ENCODE peak calls at places on chromosomes 13 and 19, in seven cellular contexts. One of them, this sample, is unnamed.

GRCh38 chr19:44890366-44891015 is 563 bp upstream of the TOMM40 start:
- DNase-seq in cardiac muscle cell: peak
- DNase-seq in astrocyte: peak
- DNase-seq in HFF-Myc: peak
- DNase-seq in endothelial cell: no peak
- DNase-seq in left ventricle myocardium inferior: no peak
- DNase-seq in H9: peak
- DNase-seq in this sample: peak

GRCh38 chr13:59728896-59729545 is 434.7 kb downstream of the DIAPH3 start:
- DNase-seq in left ventricle myocardium inferior: no peak
- DNase-seq in endothelial cell: no peak
- DNase-seq in astrocyte: no peak
- DNase-seq in HFF-Myc: no peak
- DNase-seq in cardiac muscle cell: no peak
- DNase-seq in H9: no peak
- DNase-seq in this sample: no peak

GRCh38 chr13:38759390-38759789 is 72.5 kb downstream of the FREM2 start:
- DNase-seq in cardiac muscle cell: no peak
- DNase-seq in endothelial cell: no peak
- DNase-seq in H9: no peak
- DNase-seq in astrocyte: no peak
- DNase-seq in left ventricle myocardium inferior: no peak
- DNase-seq in HFF-Myc: no peak
- DNase-seq in this sample: no peak

GRCh38 chr19:15612342-15612741 is 2.7 kb upstream of the CYP4F8 start:
- DNase-seq in H9: no peak
- DNase-seq in endothelial cell: no peak
- DNase-seq in astrocyte: no peak
- DNase-seq in left ventricle myocardium inferior: no peak
- DNase-seq in HFF-Myc: no peak
- DNase-seq in cardiac muscle cell: no peak
- DNase-seq in this sample: no peak

GRCh38 chr19:15479391-15480345 is at the start of gene PGLYRP2:
- DNase-seq in endothelial cell: no peak
- DNase-seq in cardiac muscle cell: peak
- DNase-seq in left ventricle myocardium inferior: no peak
- DNase-seq in astrocyte: no peak
- DNase-seq in H9: peak
- DNase-seq in HFF-Myc: no peak
- DNase-seq in this sample: peak

GRCh38 chr13:101552797-101553196 is 100.3 kb downstream of the ITGBL1 start:
- DNase-seq in H9: no peak
- DNase-seq in HFF-Myc: no peak
- DNase-seq in endothelial cell: no peak
- DNase-seq in left ventricle myocardium inferior: no peak
- DNase-seq in astrocyte: peak
- DNase-seq in cardiac muscle cell: peak
- DNase-seq in this sample: peak

GRCh38 chr19:45322311-45322710 is 364 bp downstream of the CKM start:
- DNase-seq in endothelial cell: no peak
- DNase-seq in cardiac muscle cell: no peak
- DNase-seq in H9: no peak
- DNase-seq in astrocyte: no peak
- DNase-seq in left ventricle myocardium inferior: no peak
- DNase-seq in HFF-Myc: no peak
- DNase-seq in this sample: no peak

GRCh38 chr13:73733691-73734090 is 400.5 kb downstream of the KLF12 start:
- DNase-seq in H9: no peak
- DNase-seq in HFF-Myc: no peak
- DNase-seq in astrocyte: no peak
- DNase-seq in left ventricle myocardium inferior: no peak
- DNase-seq in endothelial cell: no peak
- DNase-seq in cardiac muscle cell: no peak
- DNase-seq in this sample: no peak

GRCh38 chr13:50126378-50127016 is 111.3 kb downstream of the KCNRG start:
- DNase-seq in left ventricle myocardium inferior: no peak
- DNase-seq in H9: peak
- DNase-seq in endothelial cell: no peak
- DNase-seq in HFF-Myc: no peak
- DNase-seq in cardiac muscle cell: peak
- DNase-seq in astrocyte: no peak
- DNase-seq in this sample: peak

GRCh38 chr19:42201489-42202289 is 15.8 kb downstream of the DEDD2 start:
- DNase-seq in astrocyte: no peak
- DNase-seq in cardiac muscle cell: no peak
- DNase-seq in left ventricle myocardium inferior: peak
- DNase-seq in H9: no peak
- DNase-seq in HFF-Myc: no peak
- DNase-seq in endothelial cell: no peak
- DNase-seq in this sample: no peak

GRCh38 chr19:33797821-33798633 is 1.4 kb downstream of the KCTD15 start:
- DNase-seq in cardiac muscle cell: peak
- DNase-seq in left ventricle myocardium inferior: peak
- DNase-seq in endothelial cell: peak
- DNase-seq in H9: peak
- DNase-seq in HFF-Myc: no peak
- DNase-seq in astrocyte: peak
- DNase-seq in this sample: peak

GRCh38 chr13:99601535-99601934 is 100.3 kb downstream of the TM9SF2 start:
- DNase-seq in H9: no peak
- DNase-seq in HFF-Myc: no peak
- DNase-seq in cardiac muscle cell: no peak
- DNase-seq in left ventricle myocardium inferior: no peak
- DNase-seq in endothelial cell: no peak
- DNase-seq in astrocyte: no peak
- DNase-seq in this sample: no peak

GRCh38 chr19:18961767-18962423 is 20.9 kb upstream of the HOMER3 start:
- DNase-seq in left ventricle myocardium inferior: no peak
- DNase-seq in endothelial cell: no peak
- DNase-seq in cardiac muscle cell: no peak
- DNase-seq in HFF-Myc: no peak
- DNase-seq in astrocyte: no peak
- DNase-seq in H9: peak
- DNase-seq in this sample: no peak

GRCh38 chr19:50874185-50874584 is 946 bp downstream of the KLK2 start:
- DNase-seq in cardiac muscle cell: no peak
- DNase-seq in HFF-Myc: no peak
- DNase-seq in H9: no peak
- DNase-seq in endothelial cell: no peak
- DNase-seq in left ventricle myocardium inferior: no peak
- DNase-seq in astrocyte: no peak
- DNase-seq in this sample: no peak
- TF ChIP-seq CTCF in cardiac muscle cell: no peak
- TF ChIP-seq CTCF in HFF-Myc: no peak
- TF ChIP-seq CTCF in H9: no peak
- TF ChIP-seq CTCF in endothelial cell: no peak
- TF ChIP-seq CTCF in left ventricle myocardium inferior: no peak
- TF ChIP-seq CTCF in astrocyte: no peak
- TF ChIP-seq CTCF in this sample: no peak

GRCh38 chr19:13153627-13154240 is 3.5 kb downstream of the IER2 start:
- DNase-seq in astrocyte: peak
- DNase-seq in H9: no peak
- DNase-seq in HFF-Myc: no peak
- DNase-seq in endothelial cell: peak
- DNase-seq in left ventricle myocardium inferior: no peak
- DNase-seq in cardiac muscle cell: peak
- DNase-seq in this sample: peak

GRCh38 chr19:13155472-13156284 is 5.5 kb downstream of the IER2 start:
- DNase-seq in H9: peak
- DNase-seq in left ventricle myocardium inferior: peak
- DNase-seq in astrocyte: peak
- DNase-seq in HFF-Myc: no peak
- DNase-seq in endothelial cell: peak
- DNase-seq in cardiac muscle cell: peak
- DNase-seq in this sample: peak

GRCh38 chr19:13154241-13154778 is 4.1 kb downstream of the IER2 start:
- DNase-seq in cardiac muscle cell: peak
- DNase-seq in astrocyte: peak
- DNase-seq in endothelial cell: peak
- DNase-seq in left ventricle myocardium inferior: peak
- DNase-seq in HFF-Myc: no peak
- DNase-seq in H9: peak
- DNase-seq in this sample: peak

GRCh38 chr19:13152854-13153626 is 2.8 kb downstream of the IER2 start:
- DNase-seq in cardiac muscle cell: peak
- DNase-seq in H9: peak
- DNase-seq in endothelial cell: peak
- DNase-seq in left ventricle myocardium inferior: peak
- DNase-seq in astrocyte: peak
- DNase-seq in HFF-Myc: peak
- DNase-seq in this sample: peak

GRCh38 chr19:13154911-13155471 is 4.8 kb downstream of the IER2 start:
- DNase-seq in H9: peak
- DNase-seq in HFF-Myc: no peak
- DNase-seq in left ventricle myocardium inferior: peak
- DNase-seq in endothelial cell: peak
- DNase-seq in cardiac muscle cell: peak
- DNase-seq in astrocyte: peak
- DNase-seq in this sample: peak
- TF ChIP-seq CTCF in H9: peak
- TF ChIP-seq CTCF in HFF-Myc: peak
- TF ChIP-seq CTCF in left ventricle myocardium inferior: no peak
- TF ChIP-seq CTCF in endothelial cell: no peak
- TF ChIP-seq CTCF in cardiac muscle cell: peak
- TF ChIP-seq CTCF in astrocyte: peak
- TF ChIP-seq CTCF in this sample: peak

GRCh38 chr13:41746259-41746658 is 214.7 kb downstream of the VWA8 start:
- DNase-seq in astrocyte: peak
- DNase-seq in cardiac muscle cell: peak
- DNase-seq in H9: no peak
- DNase-seq in left ventricle myocardium inferior: no peak
- DNase-seq in HFF-Myc: peak
- DNase-seq in endothelial cell: no peak
- DNase-seq in this sample: peak

GRCh38 chr13:41751277-41751676 is 209.6 kb downstream of the VWA8 start:
- DNase-seq in H9: no peak
- DNase-seq in left ventricle myocardium inferior: peak
- DNase-seq in cardiac muscle cell: peak
- DNase-seq in astrocyte: peak
- DNase-seq in HFF-Myc: no peak
- DNase-seq in endothelial cell: no peak
- DNase-seq in this sample: peak

GRCh38 chr13:41756198-41756885 is 204.6 kb downstream of the VWA8 start:
- DNase-seq in HFF-Myc: no peak
- DNase-seq in astrocyte: no peak
- DNase-seq in cardiac muscle cell: no peak
- DNase-seq in endothelial cell: no peak
- DNase-seq in H9: no peak
- DNase-seq in left ventricle myocardium inferior: no peak
- DNase-seq in this sample: no peak

GRCh38 chr13:41751734-41752445 is 209.0 kb downstream of the VWA8 start:
- DNase-seq in cardiac muscle cell: no peak
- DNase-seq in endothelial cell: no peak
- DNase-seq in H9: no peak
- DNase-seq in left ventricle myocardium inferior: no peak
- DNase-seq in HFF-Myc: no peak
- DNase-seq in astrocyte: no peak
- DNase-seq in this sample: no peak
- TF ChIP-seq CTCF in cardiac muscle cell: no peak
- TF ChIP-seq CTCF in endothelial cell: no peak
- TF ChIP-seq CTCF in H9: no peak
- TF ChIP-seq CTCF in left ventricle myocardium inferior: no peak
- TF ChIP-seq CTCF in HFF-Myc: no peak
- TF ChIP-seq CTCF in astrocyte: no peak
- TF ChIP-seq CTCF in this sample: no peak

GRCh38 chr19:16899566-16900075 is 10.8 kb downstream of the F2RL3 start:
- DNase-seq in cardiac muscle cell: peak
- DNase-seq in left ventricle myocardium inferior: no peak
- DNase-seq in astrocyte: no peak
- DNase-seq in endothelial cell: peak
- DNase-seq in H9: peak
- DNase-seq in HFF-Myc: no peak
- DNase-seq in this sample: peak
- TF ChIP-seq CTCF in cardiac muscle cell: peak
- TF ChIP-seq CTCF in left ventricle myocardium inferior: peak
- TF ChIP-seq CTCF in astrocyte: peak
- TF ChIP-seq CTCF in endothelial cell: peak
- TF ChIP-seq CTCF in H9: peak
- TF ChIP-seq CTCF in HFF-Myc: peak
- TF ChIP-seq CTCF in this sample: peak

GRCh38 chr19:37914908-37915307 is 7.9 kb downstream of the SIPA1L3 start:
- DNase-seq in astrocyte: no peak
- DNase-seq in endothelial cell: no peak
- DNase-seq in HFF-Myc: no peak
- DNase-seq in left ventricle myocardium inferior: no peak
- DNase-seq in cardiac muscle cell: no peak
- DNase-seq in H9: no peak
- DNase-seq in this sample: no peak
- TF ChIP-seq CTCF in astrocyte: no peak
- TF ChIP-seq CTCF in endothelial cell: no peak
- TF ChIP-seq CTCF in HFF-Myc: no peak
- TF ChIP-seq CTCF in left ventricle myocardium inferior: no peak
- TF ChIP-seq CTCF in cardiac muscle cell: no peak
- TF ChIP-seq CTCF in H9: no peak
- TF ChIP-seq CTCF in this sample: no peak

DNA sequence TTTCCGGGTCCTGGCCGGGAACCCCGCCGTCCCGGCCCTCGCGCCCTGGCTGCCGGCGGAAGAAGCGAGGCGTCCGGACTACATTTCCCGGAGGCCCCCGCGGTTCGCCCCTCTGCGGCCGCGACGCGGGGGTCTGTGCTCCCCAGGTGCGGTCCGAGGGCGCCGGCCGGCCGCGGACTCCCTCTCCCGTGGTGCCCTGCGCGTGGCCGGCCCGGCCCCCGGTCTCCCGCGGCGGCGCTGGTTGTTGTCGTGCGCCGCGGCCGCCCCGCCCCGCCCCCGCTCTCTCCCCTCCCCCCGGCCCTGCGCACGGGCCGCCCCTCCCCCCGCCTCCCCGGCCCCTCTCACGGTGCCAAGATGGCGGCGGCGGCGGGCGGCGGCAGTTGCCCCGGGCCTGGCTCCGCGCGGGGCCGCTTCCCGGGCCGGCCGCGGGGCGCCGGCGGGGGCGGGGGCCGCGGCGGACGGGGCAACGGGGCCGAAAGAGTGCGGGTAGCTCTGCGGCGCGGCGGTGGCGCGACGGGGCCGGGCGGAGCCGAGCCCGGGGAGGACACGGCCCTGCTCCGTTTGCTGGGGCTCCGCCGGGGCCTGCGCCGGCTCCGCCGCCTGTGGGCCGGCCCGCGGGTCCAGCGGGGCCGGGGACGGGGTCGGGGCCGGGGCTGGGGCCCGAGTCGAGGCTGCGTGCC is at the start of gene KMT2B:
- DNase-seq in HFF-Myc: no peak
- DNase-seq in endothelial cell: no peak
- DNase-seq in cardiac muscle cell: peak
- DNase-seq in H9: peak
- DNase-seq in left ventricle myocardium inferior: no peak
- DNase-seq in astrocyte: no peak
- DNase-seq in this sample: no peak
- TF ChIP-seq CTCF in HFF-Myc: no peak
- TF ChIP-seq CTCF in endothelial cell: no peak
- TF ChIP-seq CTCF in cardiac muscle cell: no peak
- TF ChIP-seq CTCF in H9: no peak
- TF ChIP-seq CTCF in left ventricle myocardium inferior: no peak
- TF ChIP-seq CTCF in astrocyte: no peak
- TF ChIP-seq CTCF in this sample: no peak